ENCODE peak calls at places on chromosomes 12 and 14, in eight cellular contexts. One of them, this sample, is unnamed.
A peak's percentile ranks its signal among the peaks of the same experiment; 100 is the strongest.

GRCh38 chr14:24274101-24274543 is 2.7 kb upstream of the RABGGTA start:
- DNase-seq in fibroblast of the aortic adventitia: no peak
- DNase-seq in lower lobe of right lung: no peak
- DNase-seq in kidney: no peak
- DNase-seq in GM12865: peak; percentile 86
- DNase-seq in astrocyte: no peak
- DNase-seq in cardiac fibroblast: peak; percentile 10
- DNase-seq in vagina: no peak
- DNase-seq in this sample: peak; percentile 1

GRCh38 chr14:50830044-50830931 is 674 bp downstream of the NIN start:
- DNase-seq in fibroblast of the aortic adventitia: peak; percentile 37
- DNase-seq in lower lobe of right lung: peak; percentile 73
- DNase-seq in kidney: peak; percentile 85
- DNase-seq in GM12865: peak; percentile 78
- DNase-seq in astrocyte: peak; percentile 34
- DNase-seq in cardiac fibroblast: peak; percentile 51
- DNase-seq in vagina: no peak
- DNase-seq in this sample: peak; percentile 73

GRCh38 chr14:63375772-63376171 is 57.0 kb upstream of the GPHB5 start:
- DNase-seq in fibroblast of the aortic adventitia: peak; percentile 25
- DNase-seq in lower lobe of right lung: no peak
- DNase-seq in kidney: no peak
- DNase-seq in GM12865: no peak
- DNase-seq in astrocyte: peak; percentile 20
- DNase-seq in cardiac fibroblast: peak; percentile 73
- DNase-seq in vagina: no peak
- DNase-seq in this sample: no peak

GRCh38 chr12:106226884-106227640 is 20.8 kb downstream of the CKAP4 start:
- DNase-seq in fibroblast of the aortic adventitia: peak; percentile 82
- DNase-seq in lower lobe of right lung: no peak
- DNase-seq in kidney: no peak
- DNase-seq in GM12865: peak; percentile 56
- DNase-seq in astrocyte: no peak
- DNase-seq in cardiac fibroblast: peak; percentile 81
- DNase-seq in vagina: peak; percentile 79
- DNase-seq in this sample: no peak

GRCh38 chr14:70785556-70785955 is 23.8 kb downstream of the MAP3K9 start:
- DNase-seq in fibroblast of the aortic adventitia: no peak
- DNase-seq in lower lobe of right lung: no peak
- DNase-seq in kidney: no peak
- DNase-seq in GM12865: no peak
- DNase-seq in astrocyte: no peak
- DNase-seq in cardiac fibroblast: peak; percentile 6
- DNase-seq in vagina: no peak
- DNase-seq in this sample: no peak

GRCh38 chr14:64060648-64061096 is 207.9 kb downstream of the SYNE2 start:
- DNase-seq in fibroblast of the aortic adventitia: no peak
- DNase-seq in lower lobe of right lung: no peak
- DNase-seq in kidney: no peak
- DNase-seq in GM12865: peak; percentile 41
- DNase-seq in astrocyte: no peak
- DNase-seq in cardiac fibroblast: peak; percentile 46
- DNase-seq in vagina: no peak
- DNase-seq in this sample: no peak

GRCh38 chr14:31465113-31465512 is 7.8 kb upstream of the DTD2 start:
- DNase-seq in fibroblast of the aortic adventitia: peak; percentile 83
- DNase-seq in lower lobe of right lung: no peak
- DNase-seq in kidney: no peak
- DNase-seq in GM12865: no peak
- DNase-seq in astrocyte: peak; percentile 42
- DNase-seq in cardiac fibroblast: peak; percentile 76
- DNase-seq in vagina: no peak
- DNase-seq in this sample: no peak

GRCh38 chr12:95200128-95200973 is 16.9 kb downstream of the FGD6 start:
- DNase-seq in fibroblast of the aortic adventitia: peak; percentile 38
- DNase-seq in lower lobe of right lung: no peak
- DNase-seq in kidney: no peak
- DNase-seq in GM12865: no peak
- DNase-seq in astrocyte: no peak
- DNase-seq in cardiac fibroblast: peak; percentile 37
- DNase-seq in vagina: no peak
- DNase-seq in this sample: no peak

GRCh38 chr12:9626291-9626690 is 18.6 kb upstream of the KLRB1 start:
- DNase-seq in fibroblast of the aortic adventitia: no peak
- DNase-seq in lower lobe of right lung: no peak
- DNase-seq in kidney: no peak
- DNase-seq in GM12865: no peak
- DNase-seq in astrocyte: no peak
- DNase-seq in cardiac fibroblast: no peak
- DNase-seq in vagina: no peak
- DNase-seq in this sample: no peak

GRCh38 chr12:104656383-104656782 is 199.6 kb downstream of the CHST11 start:
- DNase-seq in fibroblast of the aortic adventitia: no peak
- DNase-seq in lower lobe of right lung: no peak
- DNase-seq in kidney: no peak
- DNase-seq in GM12865: no peak
- DNase-seq in astrocyte: no peak
- DNase-seq in cardiac fibroblast: no peak
- DNase-seq in vagina: no peak
- DNase-seq in this sample: no peak

GRCh38 chr12:113299619-113300237 is 35.2 kb downstream of the SLC8B1 start:
- DNase-seq in fibroblast of the aortic adventitia: peak; percentile 82
- DNase-seq in lower lobe of right lung: peak; percentile 84
- DNase-seq in kidney: peak; percentile 91
- DNase-seq in GM12865: no peak
- DNase-seq in astrocyte: peak; percentile 79
- DNase-seq in cardiac fibroblast: peak; percentile 88
- DNase-seq in vagina: no peak
- DNase-seq in this sample: peak; percentile 78

GRCh38 chr12:1919284-1919683 is 832 bp upstream of the CACNA2D4 start:
- DNase-seq in fibroblast of the aortic adventitia: no peak
- DNase-seq in lower lobe of right lung: no peak
- DNase-seq in kidney: no peak
- DNase-seq in GM12865: no peak
- DNase-seq in astrocyte: no peak
- DNase-seq in cardiac fibroblast: no peak
- DNase-seq in vagina: peak; percentile 65
- DNase-seq in this sample: no peak

GRCh38 chr12:6779667-6780459 is 7.5 kb downstream of the LAG3 start:
- DNase-seq in fibroblast of the aortic adventitia: no peak
- DNase-seq in lower lobe of right lung: no peak
- DNase-seq in kidney: no peak
- DNase-seq in GM12865: no peak
- DNase-seq in astrocyte: no peak
- DNase-seq in cardiac fibroblast: no peak
- DNase-seq in vagina: no peak
- DNase-seq in this sample: no peak

GRCh38 chr12:107436376-107436775 is 249.2 kb upstream of the PWP1 start:
- DNase-seq in fibroblast of the aortic adventitia: peak; percentile 82
- DNase-seq in lower lobe of right lung: no peak
- DNase-seq in kidney: no peak
- DNase-seq in GM12865: no peak
- DNase-seq in astrocyte: peak; percentile 84
- DNase-seq in cardiac fibroblast: peak; percentile 74
- DNase-seq in vagina: no peak
- DNase-seq in this sample: no peak

GRCh38 chr12:40215977-40216376 is 8.8 kb upstream of the LRRK2 start:
- DNase-seq in fibroblast of the aortic adventitia: peak; percentile 16
- DNase-seq in lower lobe of right lung: no peak
- DNase-seq in kidney: no peak
- DNase-seq in GM12865: no peak
- DNase-seq in astrocyte: no peak
- DNase-seq in cardiac fibroblast: peak; percentile 55
- DNase-seq in vagina: no peak
- DNase-seq in this sample: no peak

GRCh38 chr14:65465584-65465983 is 53.1 kb downstream of the FUT8 start:
- DNase-seq in fibroblast of the aortic adventitia: no peak
- DNase-seq in lower lobe of right lung: no peak
- DNase-seq in kidney: no peak
- DNase-seq in GM12865: no peak
- DNase-seq in astrocyte: no peak
- DNase-seq in cardiac fibroblast: no peak
- DNase-seq in vagina: no peak
- DNase-seq in this sample: no peak

GRCh38 chr12:112944028-112944690 is 5.9 kb downstream of the OAS3 start:
- DNase-seq in fibroblast of the aortic adventitia: no peak
- DNase-seq in lower lobe of right lung: no peak
- DNase-seq in kidney: no peak
- DNase-seq in GM12865: no peak
- DNase-seq in astrocyte: no peak
- DNase-seq in cardiac fibroblast: no peak
- DNase-seq in vagina: no peak
- DNase-seq in this sample: no peak

GRCh38 chr12:94553130-94553519 is 93.5 kb upstream of the CEP83 start:
- DNase-seq in fibroblast of the aortic adventitia: peak; percentile 88
- DNase-seq in lower lobe of right lung: no peak
- DNase-seq in kidney: no peak
- DNase-seq in GM12865: no peak
- DNase-seq in astrocyte: peak; percentile 78
- DNase-seq in cardiac fibroblast: peak; percentile 96
- DNase-seq in vagina: no peak
- DNase-seq in this sample: no peak

GRCh38 chr12:41936333-41936732 is 208.3 kb downstream of the GXYLT1 start:
- DNase-seq in fibroblast of the aortic adventitia: no peak
- DNase-seq in lower lobe of right lung: no peak
- DNase-seq in kidney: no peak
- DNase-seq in GM12865: no peak
- DNase-seq in astrocyte: no peak
- DNase-seq in cardiac fibroblast: no peak
- DNase-seq in vagina: no peak
- DNase-seq in this sample: no peak

DNA sequence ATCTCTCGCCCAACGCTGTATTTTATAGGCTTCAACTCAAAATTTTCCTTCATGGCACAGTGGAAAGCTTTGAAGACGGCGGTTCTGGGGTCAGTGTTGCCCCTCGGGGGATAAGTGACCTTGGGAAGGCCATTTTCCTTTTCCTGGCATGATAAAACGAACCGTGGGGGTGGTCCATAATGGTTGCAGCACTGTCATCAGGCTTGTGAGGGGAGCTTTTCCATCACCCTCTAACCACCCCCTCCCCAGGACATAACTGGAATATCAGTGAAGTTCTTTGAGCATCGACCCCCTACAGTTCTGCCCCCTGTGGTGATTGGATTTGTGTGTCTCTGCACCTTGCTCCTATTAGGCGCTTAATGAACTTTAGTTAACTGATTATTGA is 16.0 kb downstream of the FOS start:
- DNase-seq in fibroblast of the aortic adventitia: no peak
- DNase-seq in lower lobe of right lung: no peak
- DNase-seq in kidney: no peak
- DNase-seq in GM12865: no peak
- DNase-seq in astrocyte: no peak
- DNase-seq in cardiac fibroblast: peak; percentile 9
- DNase-seq in vagina: no peak
- DNase-seq in this sample: no peak
- H3K4me3 ChIP-seq in fibroblast of the aortic adventitia: peak overlapping the region; percentile 81
- H3K4me3 ChIP-seq in lower lobe of right lung: peak overlapping the region; percentile 72
- H3K4me3 ChIP-seq in kidney: peak overlapping the region; percentile 78
- H3K4me3 ChIP-seq in GM12865: peak overlapping the region; percentile 76
- H3K4me3 ChIP-seq in astrocyte: peak overlapping the region; percentile 91
- H3K4me3 ChIP-seq in cardiac fibroblast: peak overlapping the region; percentile 61
- H3K4me3 ChIP-seq in vagina: peak overlapping the region; percentile 78
- H3K4me3 ChIP-seq in this sample: peak overlapping the region; percentile 85

GRCh38 chr12:46268617-46269428 is at the start of gene SLC38A1:
- DNase-seq in fibroblast of the aortic adventitia: peak; percentile 79
- DNase-seq in lower lobe of right lung: peak; percentile 93
- DNase-seq in kidney: peak; percentile 96
- DNase-seq in GM12865: peak; percentile 92
- DNase-seq in astrocyte: peak; percentile 59
- DNase-seq in cardiac fibroblast: peak; percentile 73
- DNase-seq in vagina: peak; percentile 90
- DNase-seq in this sample: peak; percentile 90
- TF ChIP-seq CTCF in fibroblast of the aortic adventitia: no peak
- TF ChIP-seq CTCF in lower lobe of right lung: no peak
- TF ChIP-seq CTCF in kidney: no peak
- TF ChIP-seq CTCF in GM12865: no peak
- TF ChIP-seq CTCF in astrocyte: no peak
- TF ChIP-seq CTCF in cardiac fibroblast: no peak
- TF ChIP-seq CTCF in vagina: no peak
- TF ChIP-seq CTCF in this sample: no peak

DNA sequence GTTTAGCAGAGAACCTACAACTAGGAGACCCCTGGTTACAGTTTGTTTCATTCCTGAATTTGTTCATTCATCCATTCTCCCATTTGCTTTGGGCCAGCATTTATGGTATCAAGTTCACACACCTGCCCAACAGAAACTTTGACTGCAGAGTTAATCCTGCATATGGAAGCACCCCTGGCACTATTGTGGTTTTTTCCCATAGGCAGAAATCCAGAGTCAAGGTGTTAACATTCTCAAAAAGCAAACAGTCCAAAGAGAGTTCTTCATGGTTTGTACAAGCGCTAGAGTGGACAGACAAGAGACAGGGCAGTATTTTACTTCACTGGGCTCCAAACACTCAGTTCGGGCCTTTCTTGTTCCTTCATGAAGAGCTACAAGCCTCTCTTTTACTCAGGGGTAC is 51.9 kb downstream of the KCNK10 start:
- DNase-seq in fibroblast of the aortic adventitia: no peak
- DNase-seq in lower lobe of right lung: no peak
- DNase-seq in kidney: no peak
- DNase-seq in GM12865: no peak
- DNase-seq in astrocyte: no peak
- DNase-seq in cardiac fibroblast: no peak
- DNase-seq in vagina: no peak
- DNase-seq in this sample: no peak
- H3K4me3 ChIP-seq in fibroblast of the aortic adventitia: no peak overlapping the region
- H3K4me3 ChIP-seq in lower lobe of right lung: no peak overlapping the region
- H3K4me3 ChIP-seq in kidney: no peak overlapping the region
- H3K4me3 ChIP-seq in GM12865: no peak overlapping the region
- H3K4me3 ChIP-seq in astrocyte: no peak overlapping the region
- H3K4me3 ChIP-seq in cardiac fibroblast: no peak overlapping the region
- H3K4me3 ChIP-seq in vagina: no peak overlapping the region
- H3K4me3 ChIP-seq in this sample: no peak overlapping the region

GRCh38 chr14:21985081-21985480 is 311.5 kb upstream of the OR4E1 start:
- DNase-seq in fibroblast of the aortic adventitia: no peak
- DNase-seq in lower lobe of right lung: no peak
- DNase-seq in kidney: no peak
- DNase-seq in GM12865: no peak
- DNase-seq in astrocyte: no peak
- DNase-seq in cardiac fibroblast: no peak
- DNase-seq in vagina: no peak
- DNase-seq in this sample: no peak

GRCh38 chr14:21988413-21988812 is 314.8 kb upstream of the OR4E1 start:
- DNase-seq in fibroblast of the aortic adventitia: no peak
- DNase-seq in lower lobe of right lung: no peak
- DNase-seq in kidney: no peak
- DNase-seq in GM12865: no peak
- DNase-seq in astrocyte: no peak
- DNase-seq in cardiac fibroblast: no peak
- DNase-seq in vagina: no peak
- DNase-seq in this sample: no peak

GRCh38 chr14:21989090-21989489 is 315.5 kb upstream of the OR4E1 start:
- DNase-seq in fibroblast of the aortic adventitia: no peak
- DNase-seq in lower lobe of right lung: no peak
- DNase-seq in kidney: no peak
- DNase-seq in GM12865: no peak
- DNase-seq in astrocyte: no peak
- DNase-seq in cardiac fibroblast: peak; percentile 5
- DNase-seq in vagina: no peak
- DNase-seq in this sample: no peak

GRCh38 chr14:21990116-21990515 is 316.5 kb upstream of the OR4E1 start:
- DNase-seq in fibroblast of the aortic adventitia: peak; percentile 2
- DNase-seq in lower lobe of right lung: no peak
- DNase-seq in kidney: no peak
- DNase-seq in GM12865: no peak
- DNase-seq in astrocyte: no peak
- DNase-seq in cardiac fibroblast: peak; percentile 3
- DNase-seq in vagina: no peak
- DNase-seq in this sample: no peak

GRCh38 chr14:21987937-21988336 is 314.3 kb upstream of the OR4E1 start:
- DNase-seq in fibroblast of the aortic adventitia: peak; percentile 2
- DNase-seq in lower lobe of right lung: no peak
- DNase-seq in kidney: no peak
- DNase-seq in GM12865: peak; percentile 8
- DNase-seq in astrocyte: no peak
- DNase-seq in cardiac fibroblast: peak; percentile 40
- DNase-seq in vagina: no peak
- DNase-seq in this sample: no peak
- TF ChIP-seq CTCF in fibroblast of the aortic adventitia: peak; percentile 40
- TF ChIP-seq CTCF in lower lobe of right lung: peak; percentile 28
- TF ChIP-seq CTCF in kidney: peak; percentile 25
- TF ChIP-seq CTCF in GM12865: peak; percentile 19
- TF ChIP-seq CTCF in astrocyte: peak; percentile 34
- TF ChIP-seq CTCF in cardiac fibroblast: peak; percentile 45
- TF ChIP-seq CTCF in vagina: no peak
- TF ChIP-seq CTCF in this sample: no peak